ENCODE peak calls at places on chromosomes 1 and 21, in ten cellular contexts. One of them, this sample, is unnamed.

GRCh38 chr21:42670884-42671283 is 17.5 kb downstream of the PDE9A start:
- DNase-seq in activated naive CD4-positive, alpha-beta T cell treated with anti-CD3 and anti-CD28 coated beads, Interleukin-2, amount 50 U/mL, for 16 hours: no peak
- DNase-seq in hepatocyte: no peak
- DNase-seq in tibial nerve: no peak
- DNase-seq in stimulated activated CD8-positive, alpha-beta memory T cell treated with anti-CD3 and anti-CD28 coated beads, Interleukin-7, amount 100 ng/mL, for 24 hours: no peak
- DNase-seq in C1 segment of cervical spinal cord: no peak
- DNase-seq in activated T-cell treated with anti-CD3 and anti-CD28 coated beads, Interleukin-2, amount 50 U/mL, for 72 hours: no peak
- DNase-seq in ELR: no peak
- DNase-seq in RPMI8226: no peak
- DNase-seq in endothelial cell of umbilical vein: no peak
- DNase-seq in this sample: no peak

GRCh38 chr21:45379171-45379900 is 25.6 kb upstream of the COL18A1 start:
- DNase-seq in ELR: no peak
- DNase-seq in activated naive CD4-positive, alpha-beta T cell treated with anti-CD3 and anti-CD28 coated beads, Interleukin-2, amount 50 U/mL, for 16 hours: peak
- DNase-seq in RPMI8226: no peak
- DNase-seq in hepatocyte: no peak
- DNase-seq in C1 segment of cervical spinal cord: no peak
- DNase-seq in endothelial cell of umbilical vein: no peak
- DNase-seq in tibial nerve: no peak
- DNase-seq in activated T-cell treated with anti-CD3 and anti-CD28 coated beads, Interleukin-2, amount 50 U/mL, for 72 hours: no peak
- DNase-seq in stimulated activated CD8-positive, alpha-beta memory T cell treated with anti-CD3 and anti-CD28 coated beads, Interleukin-7, amount 100 ng/mL, for 24 hours: no peak
- DNase-seq in this sample: no peak

GRCh38 chr1:7491089-7491817 is 279.8 kb upstream of the VAMP3 start:
- DNase-seq in C1 segment of cervical spinal cord: no peak
- DNase-seq in ELR: no peak
- DNase-seq in activated T-cell treated with anti-CD3 and anti-CD28 coated beads, Interleukin-2, amount 50 U/mL, for 72 hours: no peak
- DNase-seq in endothelial cell of umbilical vein: peak
- DNase-seq in RPMI8226: no peak
- DNase-seq in stimulated activated CD8-positive, alpha-beta memory T cell treated with anti-CD3 and anti-CD28 coated beads, Interleukin-7, amount 100 ng/mL, for 24 hours: no peak
- DNase-seq in tibial nerve: no peak
- DNase-seq in activated naive CD4-positive, alpha-beta T cell treated with anti-CD3 and anti-CD28 coated beads, Interleukin-2, amount 50 U/mL, for 16 hours: no peak
- DNase-seq in hepatocyte: no peak
- DNase-seq in this sample: no peak

GRCh38 chr1:244219149-244219548 is 168.1 kb downstream of the ZBTB18 start:
- DNase-seq in endothelial cell of umbilical vein: no peak
- DNase-seq in ELR: no peak
- DNase-seq in C1 segment of cervical spinal cord: no peak
- DNase-seq in activated T-cell treated with anti-CD3 and anti-CD28 coated beads, Interleukin-2, amount 50 U/mL, for 72 hours: no peak
- DNase-seq in tibial nerve: no peak
- DNase-seq in RPMI8226: no peak
- DNase-seq in activated naive CD4-positive, alpha-beta T cell treated with anti-CD3 and anti-CD28 coated beads, Interleukin-2, amount 50 U/mL, for 16 hours: no peak
- DNase-seq in hepatocyte: no peak
- DNase-seq in stimulated activated CD8-positive, alpha-beta memory T cell treated with anti-CD3 and anti-CD28 coated beads, Interleukin-7, amount 100 ng/mL, for 24 hours: no peak
- DNase-seq in this sample: no peak

GRCh38 chr1:177464682-177465081 is 293.9 kb downstream of the BRINP2 start:
- DNase-seq in tibial nerve: no peak
- DNase-seq in ELR: no peak
- DNase-seq in hepatocyte: no peak
- DNase-seq in activated naive CD4-positive, alpha-beta T cell treated with anti-CD3 and anti-CD28 coated beads, Interleukin-2, amount 50 U/mL, for 16 hours: no peak
- DNase-seq in stimulated activated CD8-positive, alpha-beta memory T cell treated with anti-CD3 and anti-CD28 coated beads, Interleukin-7, amount 100 ng/mL, for 24 hours: no peak
- DNase-seq in activated T-cell treated with anti-CD3 and anti-CD28 coated beads, Interleukin-2, amount 50 U/mL, for 72 hours: no peak
- DNase-seq in C1 segment of cervical spinal cord: no peak
- DNase-seq in RPMI8226: no peak
- DNase-seq in endothelial cell of umbilical vein: no peak
- DNase-seq in this sample: no peak

GRCh38 chr1:10865518-10866313 is 69.3 kb upstream of the CASZ1 start:
- DNase-seq in hepatocyte: no peak
- DNase-seq in stimulated activated CD8-positive, alpha-beta memory T cell treated with anti-CD3 and anti-CD28 coated beads, Interleukin-7, amount 100 ng/mL, for 24 hours: no peak
- DNase-seq in activated T-cell treated with anti-CD3 and anti-CD28 coated beads, Interleukin-2, amount 50 U/mL, for 72 hours: no peak
- DNase-seq in ELR: no peak
- DNase-seq in activated naive CD4-positive, alpha-beta T cell treated with anti-CD3 and anti-CD28 coated beads, Interleukin-2, amount 50 U/mL, for 16 hours: no peak
- DNase-seq in C1 segment of cervical spinal cord: no peak
- DNase-seq in endothelial cell of umbilical vein: no peak
- DNase-seq in RPMI8226: no peak
- DNase-seq in tibial nerve: no peak
- DNase-seq in this sample: no peak

GRCh38 chr1:7679873-7680790 is 91.0 kb upstream of the VAMP3 start:
- DNase-seq in stimulated activated CD8-positive, alpha-beta memory T cell treated with anti-CD3 and anti-CD28 coated beads, Interleukin-7, amount 100 ng/mL, for 24 hours: no peak
- DNase-seq in hepatocyte: peak
- DNase-seq in tibial nerve: no peak
- DNase-seq in activated naive CD4-positive, alpha-beta T cell treated with anti-CD3 and anti-CD28 coated beads, Interleukin-2, amount 50 U/mL, for 16 hours: peak
- DNase-seq in C1 segment of cervical spinal cord: peak
- DNase-seq in ELR: peak
- DNase-seq in activated T-cell treated with anti-CD3 and anti-CD28 coated beads, Interleukin-2, amount 50 U/mL, for 72 hours: peak
- DNase-seq in endothelial cell of umbilical vein: peak
- DNase-seq in RPMI8226: peak
- DNase-seq in this sample: peak

GRCh38 chr1:9303916-9304315 is 11.2 kb downstream of the SPSB1 start:
- DNase-seq in hepatocyte: no peak
- DNase-seq in activated T-cell treated with anti-CD3 and anti-CD28 coated beads, Interleukin-2, amount 50 U/mL, for 72 hours: no peak
- DNase-seq in RPMI8226: no peak
- DNase-seq in stimulated activated CD8-positive, alpha-beta memory T cell treated with anti-CD3 and anti-CD28 coated beads, Interleukin-7, amount 100 ng/mL, for 24 hours: no peak
- DNase-seq in endothelial cell of umbilical vein: no peak
- DNase-seq in tibial nerve: no peak
- DNase-seq in activated naive CD4-positive, alpha-beta T cell treated with anti-CD3 and anti-CD28 coated beads, Interleukin-2, amount 50 U/mL, for 16 hours: no peak
- DNase-seq in C1 segment of cervical spinal cord: no peak
- DNase-seq in ELR: no peak
- DNase-seq in this sample: no peak

GRCh38 chr1:213417225-213417820 is 366.3 kb downstream of the RPS6KC1 start:
- DNase-seq in tibial nerve: no peak
- DNase-seq in activated T-cell treated with anti-CD3 and anti-CD28 coated beads, Interleukin-2, amount 50 U/mL, for 72 hours: no peak
- DNase-seq in stimulated activated CD8-positive, alpha-beta memory T cell treated with anti-CD3 and anti-CD28 coated beads, Interleukin-7, amount 100 ng/mL, for 24 hours: no peak
- DNase-seq in endothelial cell of umbilical vein: no peak
- DNase-seq in C1 segment of cervical spinal cord: no peak
- DNase-seq in activated naive CD4-positive, alpha-beta T cell treated with anti-CD3 and anti-CD28 coated beads, Interleukin-2, amount 50 U/mL, for 16 hours: no peak
- DNase-seq in ELR: no peak
- DNase-seq in hepatocyte: no peak
- DNase-seq in RPMI8226: no peak
- DNase-seq in this sample: no peak